ENCODE peak calls at places on chromosomes 16 and 17, in ten cellular contexts. P, S, Q, D, Y, V, Z, U, C and B are unnamed samples.

GRCh38 chr17:72587773-72588511 is 467.1 kb downstream of the SOX9 start:
- DNase-seq in C (no peak), P (no peak), Q (peak), Z (peak), Y (no peak), U (no peak), V (no peak), S (no peak), D (peak), B (no peak)

GRCh38 chr16:24991349-24991748 is 23.8 kb downstream of the ARHGAP17 start:
- DNase-seq in C (no peak), Z (no peak), V (no peak), S (no peak), D (no peak), U (no peak), P (no peak), Q (no peak), Y (no peak), B (no peak)

GRCh38 chr16:86298166-86299131 is 211.9 kb upstream of the FOXF1 start:
- DNase-seq in S (peak), Y (no peak), P (peak), C (no peak), D (peak), U (no peak), V (no peak), Z (no peak), Q (no peak), B (no peak)

GRCh38 chr17:310111-311010 is 42.2 kb downstream of the RPH3AL start:
- DNase-seq in V (no peak), Q (no peak), Z (no peak), U (no peak), D (no peak), C (no peak), S (no peak), Y (no peak), P (no peak), B (no peak)

GRCh38 chr16:8721693-8722348 is 47.4 kb downstream of the ABAT start:
- DNase-seq in Y (no peak), S (no peak), U (no peak), Z (no peak), D (no peak), V (no peak), P (no peak), Q (no peak), C (no peak), B (no peak)

GRCh38 chr17:62092784-62093183 is 27.7 kb upstream of the MED13 start:
- DNase-seq in U (no peak), P (no peak), Q (no peak), C (no peak), V (no peak), S (no peak), Y (no peak), D (no peak), Z (no peak), B (no peak)

GRCh38 chr17:38730526-38731379 is 612 bp downstream of the CISD3 start:
- DNase-seq in S (peak), Q (peak), U (no peak), D (peak), P (peak), Y (no peak), V (no peak), Z (no peak), C (peak), B (peak)

GRCh38 chr16:88279998-88280397 is 102.8 kb upstream of the ZNF469 start:
- DNase-seq in S (no peak), Y (no peak), P (no peak), C (no peak), D (no peak), Q (no peak), U (no peak), Z (no peak), V (no peak), B (no peak)

GRCh38 chr16:4006441-4006989 is 109.7 kb downstream of the ADCY9 start:
- DNase-seq in Q (no peak), Z (no peak), U (no peak), P (no peak), C (no peak), D (no peak), Y (no peak), V (no peak), S (no peak), B (no peak)

GRCh38 chr17:63419949-63420867 is 25.9 kb downstream of the CYB561 start:
- DNase-seq in Z (no peak), U (no peak), Q (no peak), D (no peak), P (no peak), S (no peak), C (no peak), V (no peak), Y (no peak), B (no peak)

GRCh38 chr16:88407807-88408206 is 25.0 kb downstream of the ZNF469 start:
- DNase-seq in Z (no peak), C (no peak), P (no peak), Y (no peak), U (no peak), S (no peak), Q (no peak), D (no peak), V (no peak), B (no peak)

GRCh38 chr16:57141822-57142631 is 43.8 kb downstream of the PSME3IP1 start:
- DNase-seq in V (no peak), D (no peak), Q (no peak), Z (no peak), S (no peak), C (no peak), Y (no peak), P (no peak), U (no peak), B (no peak)

GRCh38 chr17:39662551-39663339 is 2.4 kb upstream of the TCAP start:
- DNase-seq in V (no peak), Z (no peak), S (no peak), C (peak), Q (no peak), D (no peak), Y (no peak), U (no peak), P (no peak), B (peak)

GRCh38 chr17:31495049-31495885 is 103.8 kb downstream of the RAB11FIP4 start:
- DNase-seq in U (no peak), P (peak), V (no peak), C (no peak), Y (no peak), D (no peak), Z (peak), S (no peak), Q (peak), B (peak)

GRCh38 chr16:3187798-3188674 is at the start of gene OR1F1:
- DNase-seq in S (peak), U (peak), D (peak), Z (no peak), C (peak), Y (no peak), Q (peak), P (peak), V (peak), B (peak)

GRCh38 chr16:75491876-75492275 is 3.4 kb downstream of the CHST6 start:
- DNase-seq in P (no peak), Y (no peak), S (no peak), C (peak), Q (peak), U (no peak), Z (peak), D (no peak), V (no peak), B (peak)

GRCh38 chr16:79610771-79611170 is 10.2 kb upstream of the MAF start:
- DNase-seq in Q (no peak), U (no peak), Y (no peak), D (peak), P (no peak), S (no peak), V (no peak), Z (no peak), C (no peak), B (no peak)

GRCh38 chr17:2562162-2562858 is 31.1 kb upstream of the PAFAH1B1 start:
- DNase-seq in Q (no peak), U (no peak), P (no peak), V (no peak), S (no peak), Y (no peak), C (no peak), Z (no peak), D (no peak), B (no peak)

GRCh38 chr17:58710948-58711552 is 18.6 kb downstream of the RAD51C start:
- DNase-seq in P (peak), Y (no peak), D (peak), Q (no peak), C (peak), U (peak), V (peak), Z (peak), S (peak), B (peak)

GRCh38 chr16:72092832-72093447 is 480 bp downstream of the TXNL4B start:
- DNase-seq in U (no peak), D (peak), Z (peak), S (peak), Q (peak), V (no peak), C (no peak), P (peak), Y (no peak), B (peak)

GRCh38 chr16:2511128-2511785 is 2.5 kb upstream of the ATP6V0C start:
- DNase-seq in V (no peak), Q (no peak), D (peak), Y (no peak), C (peak), P (peak), Z (no peak), S (peak), U (no peak), B (no peak)

GRCh38 chr16:24253192-24253591 is 2.9 kb upstream of the CACNG3 start:
- DNase-seq in Q (peak), S (peak), D (peak), C (peak), Z (peak), P (peak), V (peak), Y (peak), U (no peak), B (peak)

GRCh38 chr17:951388-952132 is 28.0 kb downstream of the NXN start:
- DNase-seq in Z (peak), C (peak), V (no peak), Q (peak), S (peak), U (no peak), P (peak), Y (no peak), D (peak), B (peak)

GRCh38 chr17:71378741-71379140 is 742.1 kb upstream of the SOX9 start:
- DNase-seq in C (no peak), S (no peak), P (no peak), Y (no peak), Z (peak), Q (no peak), V (no peak), D (no peak), U (no peak), B (no peak)

GRCh38 chr17:39014044-39014794 is 47.0 kb upstream of the FBXO47 start:
- DNase-seq in U (no peak), C (no peak), V (no peak), S (peak), P (peak), Y (no peak), D (peak), Q (no peak), Z (no peak), B (peak)

DNA sequence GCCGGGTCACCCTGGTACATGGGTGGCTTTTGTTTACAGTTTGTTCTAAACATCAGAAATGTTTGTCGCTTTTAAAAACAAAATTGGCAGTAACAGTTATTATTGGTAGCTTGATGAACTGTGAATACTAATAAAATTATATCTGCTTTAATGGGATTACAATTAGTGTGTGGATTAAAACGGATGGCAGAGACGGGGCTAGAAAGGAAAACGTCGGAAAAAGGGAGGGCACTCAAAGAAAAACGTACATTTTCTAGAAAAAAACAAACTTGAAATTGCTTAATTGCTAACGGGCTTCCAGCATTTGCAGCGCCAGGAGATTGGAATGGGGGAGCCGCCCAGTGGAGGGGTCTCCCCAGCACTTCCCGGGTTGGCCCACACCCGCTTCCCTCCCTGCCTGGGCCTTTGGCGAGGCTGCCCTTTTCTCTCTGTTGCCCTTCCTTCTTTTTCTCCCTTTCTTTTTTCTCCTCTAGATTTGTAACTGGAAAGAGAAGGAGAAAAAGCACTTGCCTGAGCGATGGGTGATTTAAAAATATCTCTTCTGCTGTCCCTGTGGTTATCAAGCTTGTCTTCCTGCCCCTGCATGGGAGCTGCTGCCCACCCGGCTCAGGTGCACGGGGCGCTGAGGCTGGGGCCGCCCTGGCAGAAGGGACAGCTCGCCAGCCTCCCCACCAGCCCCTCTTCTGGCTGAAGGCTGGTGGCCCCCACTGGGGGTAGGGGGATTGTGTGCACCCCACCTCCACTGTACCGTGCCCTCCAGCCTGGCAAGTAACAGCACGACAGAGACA is 5.9 kb downstream of the BAHCC1 start:
- DNase-seq in D (peak), P (peak), V (no peak), C (no peak), U (no peak), Q (no peak), S (no peak), Z (no peak), Y (no peak), B (no peak)
- TF ChIP-seq CTCF in D (no peak), P (no peak), V (no peak), C (no peak), U (no peak), Q (no peak), S (no peak), Z (no peak), Y (no peak), B (no peak)

DNA sequence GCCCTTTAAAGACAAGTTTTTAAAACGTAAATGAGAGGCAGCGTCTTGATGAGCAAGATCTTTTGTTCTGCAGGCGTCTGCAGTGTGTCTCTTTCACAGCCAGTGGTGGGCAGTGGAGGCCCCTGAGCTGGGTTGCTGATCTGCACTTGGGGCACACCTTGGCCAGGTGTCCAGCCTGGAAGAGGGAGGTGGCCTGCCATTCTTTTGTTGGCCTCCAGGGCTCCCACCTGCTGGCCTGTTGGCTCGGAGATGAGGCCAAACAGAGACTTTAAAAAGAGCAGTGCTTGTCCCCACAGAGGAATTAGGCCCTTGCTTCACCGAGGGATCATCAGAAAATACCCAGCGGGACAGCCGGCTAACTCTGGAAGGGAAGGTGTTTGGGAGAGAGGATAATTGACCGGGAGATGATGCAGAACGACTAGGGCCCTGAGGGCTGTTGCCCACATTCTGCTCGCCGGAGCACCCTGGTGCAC is 145.9 kb upstream of the PLCG2 start:
- DNase-seq in U (peak), V (no peak), Q (peak), C (peak), Y (no peak), S (no peak), D (no peak), Z (peak), P (no peak), B (peak)
- TF ChIP-seq CTCF in U (peak), V (peak), Q (peak), C (peak), Y (peak), S (no peak), D (peak), Z (peak), P (no peak), B (peak)

GRCh38 chr17:66711403-66711802 is 123.5 kb upstream of the CACNG5 start:
- DNase-seq in Q (no peak), Y (no peak), Z (no peak), V (no peak), C (no peak), U (no peak), S (no peak), D (no peak), P (no peak), B (no peak)
- TF ChIP-seq CTCF in Q (no peak), Y (no peak), Z (no peak), V (no peak), C (no peak), U (no peak), S (no peak), D (no peak), P (no peak), B (no peak)

DNA sequence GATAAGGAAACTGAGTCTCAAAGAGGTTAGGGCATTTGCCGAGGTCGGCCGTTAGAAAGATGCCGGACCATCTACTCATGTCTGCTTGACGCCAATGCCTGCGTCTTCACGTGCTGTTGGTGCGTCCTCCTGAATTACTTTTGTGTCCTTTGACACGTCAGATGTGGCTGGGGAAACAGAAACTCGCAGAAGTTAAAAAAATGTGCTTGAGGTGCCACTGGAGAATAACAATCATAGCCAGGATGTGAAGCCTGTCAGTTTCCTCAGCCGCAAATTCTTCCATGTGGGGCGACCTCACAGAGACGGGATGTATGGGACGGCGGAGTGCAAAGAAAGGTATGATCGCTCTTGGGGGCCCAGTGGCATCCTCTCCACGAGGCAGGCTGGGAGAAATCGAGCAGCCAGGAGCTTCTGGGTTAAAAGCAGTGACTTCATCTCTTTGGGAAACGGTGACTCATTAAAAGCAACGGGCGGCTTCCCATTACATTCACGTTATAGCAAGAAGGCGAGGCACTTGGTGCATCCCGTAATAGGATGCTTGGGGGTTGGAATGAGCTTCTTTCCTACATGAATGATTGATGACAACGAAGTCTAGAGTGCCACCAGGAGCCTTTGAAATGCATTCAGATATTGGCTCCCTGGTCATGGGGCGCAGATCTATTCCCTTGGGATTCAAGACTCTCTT is 67.8 kb downstream of the BMERB1 start:
- DNase-seq in V (peak), Y (peak), C (no peak), D (peak), Q (peak), U (no peak), Z (peak), S (peak), P (peak), B (peak)
- TF ChIP-seq CTCF in V (no peak), Y (no peak), C (no peak), D (no peak), Q (no peak), U (no peak), Z (no peak), S (no peak), P (no peak), B (no peak)

GRCh38 chr16:66751992-66752322 is 548 bp upstream of the DYNC1LI2 start:
- DNase-seq in S (no peak), Y (no peak), Q (no peak), Z (no peak), P (no peak), D (no peak), C (no peak), V (no peak), U (no peak), B (no peak)
- TF ChIP-seq CTCF in S (no peak), Y (no peak), Q (peak), Z (no peak), P (no peak), D (no peak), C (peak), V (no peak), U (no peak), B (no peak)

GRCh38 chr17:56099649-56100048 is 53.6 kb upstream of the ANKFN1 start:
- DNase-seq in D (no peak), P (peak), U (no peak), C (no peak), Z (no peak), Q (no peak), V (no peak), Y (no peak), S (peak), B (no peak)
- TF ChIP-seq CTCF in D (no peak), P (no peak), U (no peak), C (no peak), Z (no peak), Q (no peak), V (no peak), Y (no peak), S (no peak), B (no peak)

DNA sequence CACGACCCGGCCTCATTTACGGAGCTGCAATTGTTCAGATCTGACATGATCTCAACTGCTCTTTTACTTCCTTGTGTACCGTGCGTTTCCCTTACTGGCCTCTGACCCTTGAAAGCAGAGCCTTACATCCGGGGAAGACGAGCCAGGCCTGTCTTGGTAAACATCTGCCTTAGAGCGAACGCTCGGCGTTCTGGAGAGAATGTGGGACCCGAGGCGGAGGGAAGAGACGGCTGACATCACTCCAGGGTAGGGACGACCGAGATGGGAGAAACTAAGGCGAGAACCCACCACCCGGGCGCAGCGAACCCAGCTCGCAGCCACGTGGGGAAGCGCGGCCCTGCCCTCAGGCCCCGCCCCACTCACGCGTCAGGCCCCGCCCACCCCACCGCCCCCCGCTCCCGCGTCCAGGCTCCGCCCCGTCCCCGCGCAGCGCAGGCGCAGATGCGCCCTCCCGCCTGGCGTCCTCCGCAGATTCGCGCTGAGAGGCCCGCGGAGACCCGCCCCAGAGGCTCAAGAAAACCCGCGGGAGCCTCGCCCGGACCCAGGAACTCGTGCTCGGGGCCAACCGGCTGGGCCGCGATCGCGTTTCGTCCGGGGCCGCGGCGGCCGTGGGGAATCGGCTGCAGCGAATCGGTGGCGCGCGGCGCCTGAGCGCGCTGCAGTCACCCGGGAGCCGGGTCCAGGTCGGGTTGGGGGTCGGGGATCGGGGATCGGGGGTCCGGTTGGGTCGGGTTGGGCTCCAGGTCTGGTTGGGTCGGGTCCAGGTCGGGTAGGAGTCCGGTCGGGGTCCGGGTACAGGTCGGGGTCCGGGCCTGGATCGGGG is at the start of gene TELO2:
- DNase-seq in V (peak), Q (peak), D (peak), Y (peak), U (peak), S (peak), P (peak), Z (peak), C (peak), B (peak)
- TF ChIP-seq CTCF in V (no peak), Q (no peak), D (no peak), Y (no peak), U (peak), S (no peak), P (no peak), Z (no peak), C (no peak), B (no peak)

DNA sequence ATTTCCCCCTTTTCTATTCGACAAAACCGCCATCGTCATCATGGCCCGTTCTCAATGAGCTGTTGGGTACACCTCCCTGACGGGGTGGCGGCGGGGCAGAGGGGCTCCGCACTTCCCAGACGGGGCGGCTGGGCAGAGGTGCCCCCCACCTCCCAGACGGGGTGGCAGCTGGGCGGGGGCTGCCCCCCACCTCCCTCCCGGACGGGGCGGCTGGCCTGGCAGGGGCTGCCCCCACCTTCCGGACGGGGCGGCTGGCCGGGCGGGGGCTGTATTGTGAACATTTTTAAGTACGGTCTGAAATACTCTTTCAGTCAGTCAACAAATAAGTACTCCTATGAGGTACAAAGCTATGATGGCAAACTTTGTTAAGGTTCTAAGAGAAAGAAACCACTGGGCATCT is 222.8 kb downstream of the CNTNAP4 start:
- DNase-seq in Y (no peak), V (no peak), Q (no peak), P (no peak), D (no peak), S (no peak), U (no peak), Z (no peak), C (no peak), B (no peak)
- TF ChIP-seq CTCF in Y (no peak), V (no peak), Q (no peak), P (no peak), D (no peak), S (no peak), U (no peak), Z (no peak), C (no peak), B (no peak)